ENCODE peak calls at places on chromosomes 3 and 15, in four cellular contexts. E is GM23248, L is A549, F is mesenchymal stem cell. C is an unnamed sample.

GRCh38 chr3:155702745-155703581 is 41.9 kb downstream of the PLCH1 start:
- DNase-seq in E (no peak), L (no peak), F (no peak), C (no peak)

GRCh38 chr15:65032823-65033537 is 3.5 kb upstream of the MTFMT start:
- DNase-seq in L (peak), F (peak), E (peak), C (peak)

GRCh38 chr15:76439542-76439941 is 103.0 kb downstream of the ISL2 start:
- DNase-seq in L (no peak), E (no peak), F (no peak), C (no peak)

GRCh38 chr3:29057326-29057725 is 223.5 kb upstream of the RBMS3 start:
- DNase-seq in E (peak), L (no peak), F (peak), C (no peak)

GRCh38 chr3:108036984-108037741 is 53.7 kb downstream of the CD47 start:
- DNase-seq in L (no peak), F (peak), E (peak), C (no peak)

GRCh38 chr3:89049119-89049518 is 58.3 kb upstream of the EPHA3 start:
- DNase-seq in F (no peak), L (no peak), E (no peak), C (no peak)

GRCh38 chr15:94526071-94526689 is 294.8 kb downstream of the MCTP2 start:
- DNase-seq in F (peak), E (no peak), L (no peak), C (no peak)

GRCh38 chr3:136891934-136892855 is 30.2 kb downstream of the NCK1 start:
- DNase-seq in F (no peak), E (no peak), L (no peak), C (no peak)

GRCh38 chr3:194422188-194422587 is 23.1 kb upstream of the GP5 start:
- DNase-seq in L (no peak), F (peak), E (peak), C (no peak)

GRCh38 chr3:125618851-125619250 is 23.6 kb upstream of the OSBPL11 start:
- DNase-seq in E (no peak), L (no peak), F (no peak), C (no peak)

GRCh38 chr3:125622381-125622788 is 27.1 kb upstream of the OSBPL11 start:
- DNase-seq in F (no peak), E (no peak), L (no peak), C (peak)

GRCh38 chr3:125628212-125628611 is 32.9 kb upstream of the OSBPL11 start:
- DNase-seq in E (no peak), F (no peak), L (no peak), C (no peak)

DNA sequence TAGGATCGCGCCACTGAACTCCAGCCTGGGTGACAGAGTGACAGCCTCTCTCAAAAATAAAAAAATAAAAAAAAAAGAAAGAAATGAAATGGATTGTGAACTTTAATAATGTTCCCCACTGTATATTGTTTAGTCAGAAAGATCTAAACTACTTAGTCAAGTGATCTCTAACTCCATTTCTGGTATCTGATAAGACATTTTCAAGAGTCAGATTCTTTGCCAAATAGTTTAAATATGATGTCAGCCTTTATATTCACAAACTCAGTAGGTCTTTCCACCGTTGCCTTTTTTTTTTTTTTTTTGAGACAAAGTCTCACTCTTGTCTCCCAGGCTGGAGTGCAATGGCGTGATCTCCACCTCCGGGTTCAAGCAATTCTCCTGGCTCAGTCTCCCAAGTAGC is 29.0 kb upstream of the OSBPL11 start:
- DNase-seq in L (no peak), E (no peak), F (no peak), C (no peak)
- H3K27ac ChIP-seq in L (no peak), E (no peak), F (no peak), C (no peak)

DNA sequence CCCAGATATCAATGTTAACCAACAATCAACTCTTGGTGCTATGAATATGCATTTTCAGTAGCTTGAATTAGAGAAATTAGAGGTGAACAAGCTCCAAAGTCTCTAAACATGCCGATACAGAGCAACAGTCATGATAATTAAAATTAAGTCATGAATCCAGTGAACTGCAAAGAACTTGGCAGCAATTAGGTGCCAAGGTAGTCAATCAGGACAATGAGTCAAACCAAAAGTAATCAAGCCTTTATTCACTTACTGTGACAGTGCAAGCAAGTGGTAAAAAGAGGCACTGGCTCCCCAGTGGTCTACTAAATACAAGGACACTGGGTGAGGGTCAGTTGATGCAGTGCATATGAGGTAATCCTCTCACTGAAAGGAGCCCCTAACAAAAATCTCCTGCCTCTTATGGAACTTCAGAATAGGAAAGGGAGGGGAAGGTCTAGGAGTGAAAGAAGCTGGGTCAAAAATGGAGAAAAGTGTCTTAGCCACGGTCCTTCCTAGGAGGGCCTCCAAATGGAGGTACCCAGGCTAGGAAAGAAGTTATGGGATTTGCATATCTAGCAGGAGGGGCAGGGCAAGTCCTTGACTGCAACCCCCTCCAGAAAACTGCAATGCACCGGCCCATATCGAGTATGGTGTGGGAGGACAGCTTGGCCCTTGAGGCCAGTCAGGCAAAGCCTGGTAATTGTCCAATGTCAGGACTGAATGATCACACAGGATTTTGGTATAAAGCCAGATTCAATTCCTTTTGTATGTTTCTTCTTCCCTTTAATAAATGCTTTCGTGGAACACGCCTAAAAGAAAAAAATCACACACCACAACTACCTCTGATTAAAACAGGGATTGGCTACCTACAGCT is 1.5 kb downstream of the ZNF770 start:
- DNase-seq in E (peak), L (no peak), F (peak), C (no peak)
- H3K27ac ChIP-seq in E (no peak), L (peak), F (no peak), C (no peak)

GRCh38 chr3:42702066-42702951 is at the start of gene HHATL:
- DNase-seq in F (no peak), L (no peak), E (no peak), C (peak)
- H3K27ac ChIP-seq in F (no peak), L (no peak), E (no peak), C (peak)

GRCh38 chr3:73484656-73485248 is 140.0 kb downstream of the PDZRN3 start:
- DNase-seq in E (peak), F (no peak), L (no peak), C (no peak)

GRCh38 chr3:73485877-73486311 is 138.8 kb downstream of the PDZRN3 start:
- DNase-seq in L (no peak), F (no peak), E (no peak), C (no peak)

GRCh38 chr3:73493543-73494314 is 131.0 kb downstream of the PDZRN3 start:
- DNase-seq in L (no peak), F (peak), E (peak), C (no peak)

DNA sequence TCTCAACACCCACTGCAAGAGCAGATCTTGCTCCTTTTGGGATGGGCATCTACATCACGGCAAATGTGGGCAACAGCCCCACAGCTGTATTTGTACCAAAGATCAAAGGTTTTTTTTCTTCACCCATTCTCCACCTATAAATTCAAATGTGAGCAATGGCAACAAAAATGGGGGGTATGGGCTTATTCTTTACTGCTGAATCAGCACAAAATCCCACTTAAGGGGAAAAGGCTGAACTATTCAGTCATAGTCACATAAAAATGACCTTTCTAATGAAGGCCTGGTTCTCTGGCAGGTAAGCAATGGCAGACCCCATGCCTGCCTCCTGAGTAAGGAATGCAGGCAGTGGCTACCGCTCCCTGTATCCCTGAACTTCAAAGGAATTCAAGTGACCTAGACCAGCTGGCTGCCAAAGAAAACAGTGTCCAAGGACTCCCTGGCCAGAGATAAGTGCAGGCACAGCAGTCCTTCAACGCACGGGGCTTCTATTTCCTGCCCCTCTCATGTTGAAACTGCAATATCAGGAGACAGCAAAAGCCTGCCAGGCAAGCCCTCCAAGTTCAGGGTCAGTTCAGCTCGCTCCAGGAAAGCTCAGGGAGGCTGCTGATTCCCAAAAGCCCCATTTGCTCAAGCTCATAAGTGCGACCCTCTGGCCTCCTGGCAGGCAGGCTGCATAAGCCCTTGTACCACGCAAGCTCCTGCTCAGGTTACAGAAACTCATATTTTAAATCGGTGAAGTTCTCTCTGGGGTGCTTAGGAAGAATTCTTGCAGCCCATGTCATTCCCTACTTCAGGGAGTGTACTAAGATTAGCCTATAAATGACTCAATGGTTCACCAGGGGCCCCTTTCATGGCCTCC is 134.1 kb downstream of the PDZRN3 start:
- DNase-seq in F (no peak), E (no peak), L (no peak), C (no peak)
- H3K27ac ChIP-seq in F (peak), E (no peak), L (no peak), C (no peak)

DNA sequence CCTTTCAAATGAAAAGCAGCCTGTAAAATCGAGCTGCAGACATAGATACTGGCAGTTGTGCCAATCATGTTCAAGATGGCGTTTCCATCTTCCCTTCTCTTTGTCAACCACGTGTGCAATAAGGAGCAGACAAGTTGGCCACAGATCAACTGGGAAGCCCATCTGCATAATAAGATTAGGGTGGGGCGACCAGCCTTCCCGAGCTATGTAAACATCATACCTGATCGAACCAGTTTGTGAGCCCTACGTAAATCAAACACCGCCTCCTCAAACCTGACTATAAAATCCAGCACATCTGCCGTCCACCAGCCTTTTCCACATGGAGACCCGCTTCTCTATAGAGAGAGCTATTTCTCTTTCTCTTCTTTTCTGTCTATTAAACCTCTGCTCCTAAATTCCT is 37.2 kb downstream of the TRIM42 start:
- DNase-seq in E (no peak), F (no peak), L (no peak), C (no peak)
- H3K27ac ChIP-seq in E (no peak), F (no peak), L (no peak), C (no peak)

GRCh38 chr15:95884276-95884675 is 446.2 kb upstream of the NR2F2 start:
- DNase-seq in L (no peak), E (peak), F (peak), C (no peak)

GRCh38 chr15:95883064-95883463 is 447.4 kb upstream of the NR2F2 start:
- DNase-seq in F (no peak), E (no peak), L (no peak), C (no peak)

GRCh38 chr15:95888762-95889161 is 441.7 kb upstream of the NR2F2 start:
- DNase-seq in F (no peak), L (no peak), E (no peak), C (no peak)

DNA sequence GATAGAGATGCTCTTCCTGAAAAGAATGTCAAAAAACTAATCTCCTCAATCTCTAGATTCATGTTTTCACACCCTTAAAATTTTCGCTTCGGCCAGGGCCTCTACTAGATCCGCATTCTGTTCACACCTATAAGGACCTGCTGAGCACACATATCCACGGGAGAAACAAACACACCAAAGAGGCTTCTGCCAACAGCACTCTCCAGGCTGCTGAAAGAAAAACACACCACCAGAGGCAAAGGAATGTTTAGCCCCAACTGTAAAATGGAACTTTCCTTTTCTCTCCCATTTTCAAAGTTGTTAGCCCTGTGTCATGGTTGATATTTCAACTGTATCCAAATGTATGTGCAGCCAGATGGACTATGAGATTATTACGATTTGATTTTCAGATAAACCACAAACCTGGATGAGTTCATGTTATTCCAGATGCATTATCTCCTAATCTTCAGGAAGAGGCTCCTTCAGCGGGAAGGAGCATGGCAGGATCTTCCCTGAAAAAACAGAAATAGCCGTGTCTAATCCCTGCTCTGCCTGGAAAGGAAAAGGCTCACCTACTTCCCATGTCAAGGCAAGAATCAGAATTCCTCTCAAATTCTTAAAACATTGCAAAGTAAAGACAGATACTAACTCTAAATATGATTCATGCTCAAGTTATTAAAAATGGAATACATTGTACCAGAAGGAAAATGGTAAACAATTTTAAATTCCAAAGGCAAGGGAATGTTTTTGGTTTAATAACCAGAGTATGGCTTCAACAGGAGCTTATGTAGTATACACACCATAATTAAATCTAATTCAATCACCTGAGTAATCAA is 442.6 kb upstream of the NR2F2 start:
- DNase-seq in L (no peak), E (no peak), F (no peak), C (no peak)
- H3K27ac ChIP-seq in L (no peak), E (no peak), F (peak), C (no peak)